ENCODE peak calls at places on chromosomes 2 and 18, in seven cellular contexts. I is RPMI8226, Q is anterior cingulate cortex, Y is nucleus accumbens, O is hepatocyte, P is GM12892, R is AML-193. U is an unnamed sample.

GRCh38 chr18:3281456-3282400 is 19.8 kb downstream of the MYL12B start:
- DNase-seq in I (peak; percentile 86), Q (no peak), Y (no peak), O (peak; percentile 87), P (no peak), R (peak; percentile 81), U (no peak)

GRCh38 chr2:165675551-165675968 is 118.5 kb downstream of the GALNT3 start:
- DNase-seq in I (no peak), Q (no peak), Y (no peak), O (no peak), P (no peak), R (no peak), U (no peak)

GRCh38 chr2:108621087-108621559 is 86.9 kb downstream of the LIMS1 start:
- DNase-seq in I (peak; percentile 89), Q (no peak), Y (no peak), O (peak; percentile 65), P (no peak), R (no peak), U (peak; percentile 66)

GRCh38 chr2:106719222-106719621 is 166.7 kb downstream of the ST6GAL2 start:
- DNase-seq in I (no peak), Q (no peak), Y (no peak), O (no peak), P (no peak), R (no peak), U (no peak)

GRCh38 chr2:26556309-26557243 is 78.7 kb upstream of the OTOF start:
- DNase-seq in I (no peak), Q (no peak), Y (no peak), O (no peak), P (no peak), R (no peak), U (no peak)

GRCh38 chr2:242030858-242031257 is 161.3 kb downstream of the RTP5 start:
- DNase-seq in I (no peak), Q (no peak), Y (no peak), O (no peak), P (no peak), R (no peak), U (no peak)

GRCh38 chr2:167480232-167480985 is 592.1 kb downstream of the XIRP2 start:
- DNase-seq in I (no peak), Q (no peak), Y (no peak), O (no peak), P (no peak), R (no peak), U (no peak)

GRCh38 chr2:127056086-127056485 is 50.9 kb downstream of the BIN1 start:
- DNase-seq in I (no peak), Q (no peak), Y (no peak), O (no peak), P (no peak), R (no peak), U (no peak)

GRCh38 chr18:23106575-23106974 is 28.7 kb upstream of the CABLES1 start:
- DNase-seq in I (peak; percentile 41), Q (no peak), Y (no peak), O (peak; percentile 83), P (no peak), R (no peak), U (no peak)

GRCh38 chr18:2009957-2010697 is 561.2 kb downstream of the METTL4 start:
- DNase-seq in I (no peak), Q (no peak), Y (no peak), O (no peak), P (no peak), R (no peak), U (no peak)

GRCh38 chr2:44549099-44549471 is 187.3 kb downstream of the CAMKMT start:
- DNase-seq in I (no peak), Q (no peak), Y (no peak), O (no peak), P (no peak), R (no peak), U (no peak)

GRCh38 chr2:5915926-5916325 is 223.7 kb downstream of the SOX11 start:
- DNase-seq in I (peak; percentile 51), Q (no peak), Y (no peak), O (peak; percentile 50), P (no peak), R (peak; percentile 1), U (no peak)

GRCh38 chr2:112147796-112148195 is 9.6 kb downstream of the FBLN7 start:
- DNase-seq in I (no peak), Q (no peak), Y (no peak), O (no peak), P (no peak), R (no peak), U (no peak)

GRCh38 chr18:57088883-57089282 is 58.0 kb upstream of the BOD1L2 start:
- DNase-seq in I (no peak), Q (no peak), Y (no peak), O (no peak), P (no peak), R (no peak), U (no peak)

GRCh38 chr2:10956006-10956790 is 44.5 kb downstream of the KCNF1 start:
- DNase-seq in I (no peak), Q (no peak), Y (no peak), O (no peak), P (no peak), R (no peak), U (no peak)

GRCh38 chr2:227871375-227871788 is at the start of gene DAW1:
- DNase-seq in I (no peak), Q (peak; percentile 13), Y (peak; percentile 37), O (no peak), P (peak; percentile 66), R (no peak), U (peak; percentile 7)

GRCh38 chr2:48362515-48362914 is 167.4 kb upstream of the STON1 start:
- DNase-seq in I (no peak), Q (no peak), Y (no peak), O (no peak), P (no peak), R (no peak), U (no peak)

GRCh38 chr18:65938592-65939372 is 188.0 kb downstream of the CDH7 start:
- DNase-seq in I (peak; percentile 64), Q (no peak), Y (no peak), O (peak; percentile 27), P (no peak), R (peak; percentile 48), U (no peak)

GRCh38 chr2:222304737-222305509 is 6.1 kb upstream of the PAX3 start:
- DNase-seq in I (peak; percentile 19), Q (no peak), Y (no peak), O (no peak), P (no peak), R (no peak), U (no peak)

GRCh38 chr2:21067863-21068537 is 24.1 kb upstream of the APOB start:
- DNase-seq in I (no peak), Q (no peak), Y (no peak), O (no peak), P (no peak), R (no peak), U (no peak)

GRCh38 chr18:76684265-76684664 is 138.1 kb upstream of the ZNF236 start:
- DNase-seq in I (no peak), Q (no peak), Y (no peak), O (no peak), P (no peak), R (no peak), U (no peak)

GRCh38 chr2:42054657-42055430 is 7.0 kb downstream of the PKDCC start:
- DNase-seq in I (peak; percentile 49), Q (no peak), Y (no peak), O (peak; percentile 78), P (no peak), R (no peak), U (no peak)